ENCODE peak calls at places on chromosomes 12 and 14, in five cellular contexts. T is sigmoid colon; Y is CD8-positive, alpha-beta T cell; F is GM23248; B is H1. M is an unnamed sample. For H3K27me3, the result is how much of the 10 kb centered on the place peaks cover.

GRCh38 chr14:104100171-104101085 is 14.9 kb downstream of the ASPG start:
- DNase-seq in T (no peak), Y (no peak), F (no peak), B (no peak), M (no peak)

GRCh38 chr12:91493308-91493707 is 310.7 kb upstream of the DCN start:
- DNase-seq in T (no peak), Y (no peak), F (no peak), B (no peak), M (no peak)

GRCh38 chr14:81447018-81447770 is 47.1 kb upstream of the STON2 start:
- DNase-seq in T (no peak), Y (no peak), F (no peak), B (no peak), M (no peak)

GRCh38 chr14:55129428-55130193 is 559 bp downstream of the LGALS3 start:
- DNase-seq in T (peak), Y (peak), F (peak), B (no peak), M (peak)

GRCh38 chr14:74963705-74964271 is 8.4 kb upstream of the PGF start:
- DNase-seq in T (peak), Y (no peak), F (peak), B (no peak), M (no peak)

GRCh38 chr12:2739069-2739468 is 55.7 kb upstream of the FKBP4 start:
- DNase-seq in T (no peak), Y (no peak), F (no peak), B (no peak), M (no peak)

GRCh38 chr12:120874547-120875245 is 29.5 kb downstream of the SPPL3 start:
- DNase-seq in T (no peak), Y (no peak), F (no peak), B (no peak), M (no peak)

GRCh38 chr14:71803539-71804260 is 128.5 kb upstream of the RGS6 start:
- DNase-seq in T (no peak), Y (no peak), F (peak), B (no peak), M (peak)

GRCh38 chr12:78167510-78167909 is 336.8 kb downstream of the NAV3 start:
- DNase-seq in T (no peak), Y (no peak), F (no peak), B (no peak), M (peak)

GRCh38 chr14:90850487-90850886 is 34.3 kb upstream of the TTC7B start:
- DNase-seq in T (no peak), Y (no peak), F (no peak), B (peak), M (no peak)

GRCh38 chr14:86003998-86004397 is 474.1 kb downstream of the FLRT2 start:
- DNase-seq in T (no peak), Y (no peak), F (peak), B (no peak), M (peak)

GRCh38 chr14:51806026-51806590 is 54.3 kb upstream of the GNG2 start:
- DNase-seq in T (no peak), Y (no peak), F (no peak), B (no peak), M (no peak)

GRCh38 chr12:47747115-47747514 is 11.6 kb downstream of the RAPGEF3 start:
- DNase-seq in T (no peak), Y (no peak), F (no peak), B (no peak), M (no peak)

GRCh38 chr12:23843958-23844357 is 105.5 kb downstream of the SOX5 start:
- DNase-seq in T (no peak), Y (no peak), F (no peak), B (no peak), M (no peak)

GRCh38 chr12:20492251-20492728 is 124.0 kb downstream of the PDE3A start:
- DNase-seq in T (no peak), Y (no peak), F (peak), B (no peak), M (peak)

GRCh38 chr14:64696355-64696844 is 7.8 kb upstream of the PLEKHG3 start:
- DNase-seq in T (no peak), Y (no peak), F (no peak), B (no peak), M (no peak)

GRCh38 chr14:75340921-75341320 is 62.3 kb downstream of the FOS start:
- DNase-seq in T (peak), Y (no peak), F (no peak), B (no peak), M (no peak)

GRCh38 chr14:22463763-22464173 is 125.3 kb downstream of the DAD1 start:
- DNase-seq in T (no peak), Y (no peak), F (no peak), B (no peak), M (no peak)

GRCh38 chr14:22465201-22465835 is 123.7 kb downstream of the DAD1 start:
- DNase-seq in T (no peak), Y (no peak), F (peak), B (no peak), M (peak)

GRCh38 chr14:22464422-22465142 is 124.4 kb downstream of the DAD1 start:
- DNase-seq in T (no peak), Y (no peak), F (no peak), B (no peak), M (no peak)

GRCh38 chr14:22460461-22461195 is 128.4 kb downstream of the DAD1 start:
- DNase-seq in T (no peak), Y (no peak), F (no peak), B (no peak), M (peak)

GRCh38 chr14:22462923-22463322 is 126.1 kb downstream of the DAD1 start:
- DNase-seq in T (no peak), Y (no peak), F (no peak), B (no peak), M (no peak)
- H3K27me3 ChIP-seq in T (under half), Y (under half), F (under half), B (under half), M (under half)

GRCh38 chr14:22769369-22769768 is 2.9 kb downstream of the OXA1L start:
- DNase-seq in T (no peak), Y (no peak), F (no peak), B (no peak), M (no peak)

GRCh38 chr14:22774011-22774706 is 7.7 kb downstream of the OXA1L start:
- DNase-seq in T (no peak), Y (no peak), F (no peak), B (no peak), M (no peak)

GRCh38 chr14:22773162-22774010 is 6.9 kb downstream of the OXA1L start:
- DNase-seq in T (no peak), Y (no peak), F (no peak), B (no peak), M (no peak)

GRCh38 chr14:22770481-22771187 is 4.1 kb downstream of the OXA1L start:
- DNase-seq in T (no peak), Y (no peak), F (no peak), B (no peak), M (no peak)

DNA sequence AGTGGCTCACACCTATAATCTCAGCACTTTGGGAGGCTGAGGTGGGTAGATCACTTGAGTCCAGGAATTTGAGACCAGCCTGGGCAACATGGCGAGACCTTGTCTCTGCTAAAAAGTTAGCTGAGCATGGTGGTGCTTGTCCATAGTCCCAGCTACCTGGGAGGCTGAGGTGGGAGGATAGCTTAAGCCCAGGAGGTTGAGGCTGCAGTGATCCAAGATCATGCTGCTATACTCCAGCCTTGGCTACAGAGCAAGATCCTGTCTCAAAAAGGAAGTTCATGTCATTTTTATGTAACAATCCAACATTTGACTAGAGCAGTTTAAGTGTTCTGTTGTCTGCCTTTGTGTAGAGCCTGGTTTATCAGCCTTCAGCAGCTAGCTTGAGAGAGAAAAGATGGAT is 6.2 kb downstream of the OXA1L start:
- DNase-seq in T (no peak), Y (no peak), F (no peak), B (no peak), M (no peak)
- H3K27ac ChIP-seq in T (no peak), Y (no peak), F (no peak), B (no peak), M (no peak)

GRCh38 chr12:132620893-132621656 is 2.5 kb downstream of the P2RX2 start:
- DNase-seq in T (no peak), Y (no peak), F (no peak), B (no peak), M (no peak)

GRCh38 chr12:132618683-132619043 is at the start of gene P2RX2:
- DNase-seq in T (no peak), Y (no peak), F (no peak), B (no peak), M (no peak)

GRCh38 chr12:132620113-132620892 is 1.7 kb downstream of the P2RX2 start:
- DNase-seq in T (no peak), Y (no peak), F (no peak), B (no peak), M (no peak)

GRCh38 chr12:132617822-132618682 is 524 bp upstream of the P2RX2 start:
- DNase-seq in T (no peak), Y (no peak), F (no peak), B (no peak), M (no peak)

DNA sequence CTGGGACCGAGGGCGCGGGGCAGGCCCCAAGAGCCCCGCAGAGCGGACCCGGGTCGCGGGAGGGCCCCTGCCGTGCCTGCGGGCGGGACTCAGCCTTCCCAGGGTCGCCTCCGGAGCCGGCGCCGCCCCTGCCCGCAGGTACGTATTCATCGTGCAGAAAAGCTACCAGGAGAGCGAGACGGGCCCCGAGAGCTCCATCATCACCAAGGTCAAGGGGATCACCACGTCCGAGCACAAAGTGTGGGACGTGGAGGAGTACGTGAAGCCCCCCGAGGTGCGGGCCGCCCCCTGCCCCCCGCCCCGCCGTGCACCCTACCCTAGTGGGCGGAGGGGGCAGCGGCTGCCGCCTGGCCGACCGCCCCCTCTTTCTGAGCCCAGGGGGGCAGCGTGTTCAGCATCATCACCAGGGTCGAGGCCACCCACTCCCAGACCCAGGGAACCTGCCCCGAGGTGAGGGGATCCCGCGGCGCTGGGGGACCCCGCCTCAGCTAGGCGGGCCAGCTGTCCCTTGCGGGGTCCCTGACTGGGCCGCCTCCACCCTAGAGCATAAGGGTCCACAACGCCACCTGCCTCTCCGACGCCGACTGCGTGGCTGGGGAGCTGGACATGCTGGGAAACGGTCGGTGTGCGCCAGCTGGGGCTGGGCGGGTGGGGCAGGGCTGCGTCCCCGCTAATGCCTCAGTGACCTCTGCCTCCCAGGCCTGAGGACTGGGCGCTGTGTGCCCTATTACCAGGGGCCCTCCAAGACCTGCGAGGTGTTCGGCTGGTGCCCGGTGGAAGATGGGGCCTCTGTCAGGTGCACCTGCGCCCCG is 931 bp downstream of the P2RX2 start:
- DNase-seq in T (no peak), Y (no peak), F (no peak), B (no peak), M (no peak)
- H3K27me3 ChIP-seq in T (half or more), Y (under half), F (under half), B (half or more), M (under half)

DNA sequence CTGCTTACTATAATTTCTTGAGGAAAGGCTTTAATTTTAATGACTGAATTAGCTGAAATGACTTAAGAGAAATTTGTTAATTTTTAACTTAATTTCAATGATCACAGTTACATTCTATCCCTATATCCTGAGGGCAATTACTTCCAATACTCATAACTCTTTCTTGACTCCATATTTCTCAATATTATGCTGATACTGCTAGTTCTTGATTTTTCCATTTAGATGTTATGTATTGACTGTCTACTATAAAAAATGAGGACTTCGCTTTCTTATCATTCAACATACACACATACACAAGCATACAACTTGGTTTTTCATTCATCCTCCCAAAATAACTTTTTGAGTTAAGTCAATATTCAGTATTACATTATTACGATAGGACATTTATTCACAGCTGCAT is 176.2 kb downstream of the PHLDA1 start:
- DNase-seq in T (no peak), Y (no peak), F (no peak), B (no peak), M (no peak)
- H3K27ac ChIP-seq in T (no peak), Y (no peak), F (peak), B (no peak), M (no peak)

DNA sequence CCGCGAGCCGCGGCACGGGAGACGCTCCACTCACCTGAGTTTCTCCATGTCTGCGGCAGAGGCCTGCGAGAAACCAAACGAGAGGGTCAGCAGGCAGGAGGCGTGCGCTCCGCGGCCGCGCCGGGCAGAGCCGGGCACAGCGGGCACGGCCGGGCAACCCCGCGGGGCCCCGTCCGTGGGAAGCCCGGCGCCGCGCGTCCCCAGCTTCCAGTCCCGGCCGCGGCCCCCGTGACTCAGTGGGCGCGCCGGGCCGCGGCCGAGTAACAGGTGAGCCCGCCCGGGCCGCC is 19.4 kb downstream of the BEGAIN start:
- DNase-seq in T (no peak), Y (no peak), F (peak), B (no peak), M (no peak)
- H3K27me3 ChIP-seq in T (half or more), Y (under half), F (under half), B (under half), M (half or more)

GRCh38 chr14:67056684-67057083 is 132.6 kb upstream of the GARIN2 start:
- DNase-seq in T (no peak), Y (no peak), F (no peak), B (no peak), M (no peak)

DNA sequence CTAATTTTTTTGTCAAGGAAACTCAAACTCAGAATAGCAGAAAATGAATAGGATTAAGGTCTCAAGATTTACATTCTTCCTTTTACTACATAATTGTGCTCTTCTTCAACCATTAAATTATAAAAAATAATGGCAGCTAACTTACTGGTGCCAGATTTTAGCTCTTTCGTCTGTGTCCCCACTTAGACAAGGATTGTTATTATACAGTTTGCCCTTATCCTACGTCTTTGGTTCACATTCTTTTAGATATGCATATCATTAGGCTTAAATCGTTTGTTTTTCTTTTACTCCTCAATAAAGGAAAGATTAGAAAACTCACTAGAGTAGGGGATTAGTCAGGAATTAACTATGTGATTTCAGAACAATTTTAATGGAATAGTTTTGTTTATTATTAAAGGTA is 129.7 kb upstream of the GARIN2 start:
- DNase-seq in T (no peak), Y (no peak), F (no peak), B (no peak), M (no peak)
- H3K27ac ChIP-seq in T (no peak), Y (no peak), F (no peak), B (no peak), M (no peak)